ENCODE peak calls at places on chromosomes 13 and 19, in eight cellular contexts. R is lung, T is breast epithelium, P is cardiac muscle cell, D is right atrium auricular region, I is astrocyte, Q is uterus, F is ascending aorta. Z is an unnamed sample.

GRCh38 chr13:67175836-67176235 is 54.3 kb downstream of the PCDH9 start:
- DNase-seq in D (no peak), R (no peak), I (no peak), Q (no peak), F (no peak), T (no peak), P (no peak), Z (no peak)

GRCh38 chr19:51971624-51972023 is 15.0 kb downstream of the ZNF350 start:
- DNase-seq in D (no peak), I (peak), F (no peak), Q (no peak), P (no peak), T (no peak), R (no peak), Z (peak)

GRCh38 chr19:55622242-55622969 is 2.0 kb downstream of the ZNF784 start:
- DNase-seq in Q (no peak), P (no peak), I (no peak), F (no peak), D (no peak), R (no peak), T (no peak), Z (no peak)

GRCh38 chr19:16324384-16325160 is at the start of gene KLF2:
- DNase-seq in T (peak), Q (peak), P (peak), I (peak), R (peak), F (peak), D (peak), Z (peak)

GRCh38 chr19:57708641-57709354 is at the start of gene ZNF154:
- DNase-seq in T (no peak), D (peak), F (no peak), Q (no peak), P (peak), I (peak), R (peak), Z (peak)

GRCh38 chr19:16888629-16889371 is at the start of gene F2RL3:
- DNase-seq in Q (peak), R (peak), P (peak), D (peak), T (no peak), I (peak), F (no peak), Z (no peak)

GRCh38 chr19:41997851-41998229 is 3.8 kb upstream of the ATP1A3 start:
- DNase-seq in D (no peak), Q (no peak), R (no peak), F (no peak), P (no peak), I (no peak), T (no peak), Z (no peak)

GRCh38 chr19:30225615-30226463 is 146.3 kb upstream of the ZNF536 start:
- DNase-seq in R (no peak), Q (no peak), D (no peak), F (no peak), T (no peak), I (no peak), P (no peak), Z (no peak)

GRCh38 chr19:7783991-7784421 is 21.0 kb downstream of the CLEC4M start:
- DNase-seq in F (no peak), I (no peak), Q (no peak), R (peak), D (no peak), T (no peak), P (no peak), Z (no peak)

DNA sequence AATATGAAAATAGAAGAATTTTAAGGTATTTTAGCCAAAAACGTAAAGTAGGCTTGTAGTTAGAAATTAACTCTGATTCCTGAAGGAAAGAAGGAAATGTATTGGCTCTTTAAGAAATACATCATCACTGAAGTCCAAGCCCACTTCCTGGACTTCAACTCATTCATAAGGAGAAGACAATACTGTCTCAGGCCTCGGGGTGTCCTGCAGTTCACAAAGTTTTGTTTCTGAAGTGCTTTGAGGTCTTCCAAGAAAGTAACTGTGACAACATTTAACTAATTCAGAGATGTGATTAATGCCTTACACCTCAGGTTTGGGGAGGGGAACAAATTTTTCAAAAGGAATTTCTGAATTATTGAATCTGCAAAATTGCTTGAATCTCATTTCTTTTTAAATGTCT is 65.8 kb upstream of the STARD13 start:
- DNase-seq in R (no peak), Q (no peak), I (peak), T (no peak), D (no peak), F (no peak), P (no peak), Z (no peak)
- TF ChIP-seq CTCF in R (no peak), Q (peak), I (no peak), T (no peak), D (no peak), F (no peak), P (peak), Z (no peak)

DNA sequence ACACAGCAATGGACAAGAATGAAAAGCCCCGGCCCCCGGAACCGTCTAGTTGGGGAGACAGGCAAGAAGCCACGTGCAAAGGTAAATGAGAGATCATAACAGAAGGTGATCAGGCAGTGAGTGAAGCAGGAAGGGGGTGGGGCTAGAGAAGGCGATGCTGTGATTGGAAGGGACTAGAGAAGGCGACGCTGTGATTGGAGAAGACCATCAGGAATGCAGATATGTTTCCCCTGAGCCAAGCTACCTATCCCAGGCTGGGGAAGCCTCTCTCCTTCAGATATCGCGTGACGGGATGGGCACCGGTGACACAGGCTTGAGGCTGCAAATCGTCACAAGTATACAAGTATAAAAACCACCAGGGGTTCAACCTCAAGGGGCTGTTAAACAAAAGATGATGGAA is 21.8 kb downstream of the DCAF15 start:
- DNase-seq in P (peak), D (no peak), T (no peak), I (no peak), Q (no peak), R (no peak), F (no peak), Z (peak)
- H3K27ac ChIP-seq in P (peak), D (no peak), T (peak), I (no peak), Q (no peak), R (no peak), F (no peak), Z (no peak)

GRCh38 chr19:53810891-53811290 is 13.2 kb downstream of the NLRP12 start:
- DNase-seq in Q (no peak), F (no peak), I (no peak), D (no peak), R (no peak), P (no peak), T (no peak), Z (no peak)

GRCh38 chr19:53810187-53810546 is 13.9 kb downstream of the NLRP12 start:
- DNase-seq in I (no peak), F (no peak), Q (no peak), D (no peak), R (no peak), P (no peak), T (no peak), Z (no peak)

GRCh38 chr19:53809518-53810186 is 14.5 kb downstream of the NLRP12 start:
- DNase-seq in R (no peak), T (no peak), F (no peak), I (no peak), P (no peak), Q (no peak), D (no peak), Z (no peak)

GRCh38 chr19:53812335-53812734 is 11.8 kb downstream of the NLRP12 start:
- DNase-seq in P (peak), F (no peak), I (no peak), T (no peak), R (no peak), D (no peak), Q (no peak), Z (no peak)

GRCh38 chr19:53808710-53809125 is 15.4 kb downstream of the NLRP12 start:
- DNase-seq in Q (no peak), F (no peak), R (no peak), I (peak), P (peak), T (no peak), D (no peak), Z (no peak)
- TF ChIP-seq CTCF in Q (no peak), F (peak), R (peak), I (peak), P (peak), T (no peak), D (no peak), Z (no peak)

DNA sequence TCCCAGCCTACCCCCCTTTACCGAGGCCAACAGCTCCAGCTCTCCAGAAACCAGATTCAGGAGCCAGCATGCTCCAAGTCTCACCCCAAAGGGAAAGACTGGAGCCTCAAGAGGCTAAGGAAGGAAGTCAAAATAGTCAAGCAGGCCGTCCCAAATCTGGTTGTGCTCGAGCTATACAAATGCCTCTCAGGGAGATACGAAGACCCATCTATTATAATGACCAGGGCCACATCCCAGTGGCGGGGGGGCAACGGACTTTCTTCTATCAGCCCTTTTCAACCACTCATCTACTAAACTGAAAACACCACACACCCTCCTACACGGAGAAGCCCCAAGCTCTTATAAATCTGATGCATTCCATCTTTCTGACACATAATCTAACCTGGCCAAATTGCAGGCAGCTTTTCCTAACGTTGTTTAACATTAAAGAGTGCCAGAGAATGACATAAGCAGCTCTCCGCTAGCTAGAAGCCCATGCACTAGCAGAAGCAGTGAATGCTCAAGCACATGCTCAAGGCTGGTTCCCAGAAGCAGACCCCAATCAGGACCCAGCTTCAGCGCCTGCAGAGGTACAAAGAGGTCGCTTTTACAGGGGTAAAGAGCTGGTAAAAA is 104.6 kb upstream of the ZNF98 start:
- DNase-seq in F (no peak), I (no peak), R (no peak), P (no peak), D (no peak), T (no peak), Q (peak), Z (no peak)
- H3K27ac ChIP-seq in F (peak), I (no peak), R (no peak), P (no peak), D (no peak), T (peak), Q (peak), Z (no peak)

GRCh38 chr19:34676697-34677385 is at the start of gene SCGB2B2:
- DNase-seq in D (peak), Q (no peak), R (peak), F (peak), T (no peak), P (peak), I (no peak), Z (no peak)
- TF ChIP-seq CTCF in D (no peak), Q (peak), R (no peak), F (no peak), T (no peak), P (peak), I (no peak), Z (no peak)